ENCODE peak calls at places on chromosomes 7 and 10, in six cellular contexts. C is SK-N-SH, X is HFFc6, J is endothelial cell, B is Caco-2, Y is brain microvascular endothelial cell. V is an unnamed sample.

GRCh38 chr7:27142562-27143021 is 889 bp downstream of the HOXA5 start:
- DNase-seq in C (no peak), X (no peak), J (no peak), B (no peak), Y (no peak), V (no peak)

GRCh38 chr10:60978287-60979115 is 34.5 kb upstream of the RHOBTB1 start:
- DNase-seq in C (no peak), X (peak), J (no peak), B (no peak), Y (peak), V (peak)

GRCh38 chr10:71342850-71343773 is 24.1 kb downstream of the SLC29A3 start:
- DNase-seq in C (no peak), X (peak), J (no peak), B (peak), Y (no peak), V (peak)

GRCh38 chr7:77349141-77349540 is 67.0 kb downstream of the GSAP start:
- DNase-seq in C (no peak), X (no peak), J (no peak), B (peak), Y (no peak), V (no peak)

GRCh38 chr10:86729677-86730076 is 26.7 kb upstream of the BMPR1A start:
- DNase-seq in C (no peak), X (no peak), J (no peak), B (no peak), Y (no peak), V (no peak)

GRCh38 chr10:127527891-127528290 is 21.2 kb upstream of the NPS start:
- DNase-seq in C (no peak), X (no peak), J (no peak), B (no peak), Y (no peak), V (no peak)

GRCh38 chr10:58567652-58568051 is 55.0 kb downstream of the BICC1 start:
- DNase-seq in C (no peak), X (no peak), J (no peak), B (no peak), Y (no peak), V (no peak)

GRCh38 chr7:64312826-64313225 is 935 bp upstream of the ZNF736 start:
- DNase-seq in C (no peak), X (no peak), J (no peak), B (no peak), Y (no peak), V (no peak)

GRCh38 chr7:17663056-17663675 is 277.1 kb downstream of the SNX13 start:
- DNase-seq in C (no peak), X (peak), J (no peak), B (no peak), Y (peak), V (peak)

GRCh38 chr10:75281980-75282379 is 46.2 kb upstream of the COMTD1 start:
- DNase-seq in C (no peak), X (no peak), J (no peak), B (peak), Y (no peak), V (no peak)

GRCh38 chr7:150940446-150941102 is 37.5 kb downstream of the KCNH2 start:
- DNase-seq in C (no peak), X (no peak), J (no peak), B (no peak), Y (no peak), V (no peak)

GRCh38 chr7:147492621-147493020 is 1097.9 kb upstream of the C7orf33 start:
- DNase-seq in C (no peak), X (no peak), J (no peak), B (no peak), Y (peak), V (no peak)

GRCh38 chr10:5091196-5091595 is 3.0 kb upstream of the AKR1C3 start:
- DNase-seq in C (no peak), X (no peak), J (no peak), B (no peak), Y (no peak), V (no peak)

GRCh38 chr10:82463165-82463564 is 588.2 kb downstream of the NRG3 start:
- DNase-seq in C (no peak), X (no peak), J (no peak), B (no peak), Y (no peak), V (no peak)

GRCh38 chr7:17302575-17303142 is 4.2 kb downstream of the AHR start:
- DNase-seq in C (no peak), X (peak), J (no peak), B (no peak), Y (no peak), V (no peak)

GRCh38 chr7:1257221-1257620 is 24.5 kb downstream of the UNCX start:
- DNase-seq in C (no peak), X (no peak), J (no peak), B (no peak), Y (no peak), V (no peak)

GRCh38 chr7:132390705-132391104 is 185.6 kb downstream of the PLXNA4 start:
- DNase-seq in C (no peak), X (peak), J (no peak), B (no peak), Y (peak), V (no peak)

GRCh38 chr10:60527676-60528075 is 138.0 kb upstream of the ANK3 start:
- DNase-seq in C (no peak), X (no peak), J (no peak), B (no peak), Y (no peak), V (no peak)

GRCh38 chr7:116782177-116782711 is 80.1 kb upstream of the CAPZA2 start:
- DNase-seq in C (no peak), X (peak), J (no peak), B (no peak), Y (peak), V (no peak)

DNA sequence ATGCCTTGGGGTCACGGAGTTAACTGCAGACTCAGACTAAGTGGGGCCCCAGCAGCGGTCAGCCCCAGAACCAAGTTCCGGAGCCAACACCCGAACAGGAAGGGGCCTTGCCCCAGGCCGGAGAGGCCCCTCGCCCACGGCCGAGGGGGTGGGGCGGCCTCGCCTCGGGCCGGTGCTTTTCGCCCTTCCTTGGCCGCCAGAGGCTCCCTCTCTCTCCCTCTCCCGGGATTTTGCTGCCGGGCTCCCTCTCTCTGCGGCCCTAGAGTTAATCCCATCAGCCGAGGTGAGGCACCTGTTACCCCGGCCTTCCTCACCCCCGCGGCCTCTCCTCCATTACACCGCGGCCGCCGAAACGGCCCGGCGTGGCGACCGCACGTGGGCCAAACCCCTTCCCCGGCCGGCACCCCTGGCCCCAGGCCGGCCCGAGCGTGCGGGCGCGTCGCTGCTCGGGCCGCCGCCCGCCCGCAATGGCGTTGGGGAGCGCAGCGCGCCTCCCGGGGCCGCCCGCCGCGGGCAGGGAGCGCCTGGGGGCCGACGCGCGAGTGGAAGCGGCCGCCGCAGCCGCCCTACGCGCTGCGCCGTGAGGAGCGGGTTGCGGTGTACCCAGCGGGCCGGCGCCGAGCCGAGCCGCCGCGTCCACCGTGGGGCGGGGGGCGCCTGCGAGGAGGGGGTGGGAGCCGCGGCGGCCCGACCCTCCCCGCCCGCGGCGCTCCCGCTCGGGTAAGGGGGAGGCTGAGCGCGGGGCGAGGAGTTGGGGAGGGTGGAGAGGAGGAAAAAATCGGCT is at the start of gene PPP1R9A:
- DNase-seq in C (peak), X (no peak), J (peak), B (peak), Y (no peak), V (peak)
- TF ChIP-seq CTCF in C (peak), X (no peak), J (no peak), B (peak), Y (peak), V (no peak)

GRCh38 chr10:12717981-12718707 is 283.4 kb downstream of the CCDC3 start:
- DNase-seq in C (no peak), X (no peak), J (no peak), B (no peak), Y (no peak), V (peak)
- TF ChIP-seq CTCF in C (peak), X (peak), J (no peak), B (peak), Y (no peak), V (no peak)

GRCh38 chr10:46992794-46993552 is 81.7 kb downstream of the PTPN20 start:
- DNase-seq in C (peak), X (peak), J (no peak), B (peak), Y (peak), V (no peak)

GRCh38 chr10:46998595-46998994 is 87.4 kb downstream of the PTPN20 start:
- DNase-seq in C (no peak), X (no peak), J (no peak), B (no peak), Y (no peak), V (no peak)

GRCh38 chr10:46998192-46998591 is 87.0 kb downstream of the PTPN20 start:
- DNase-seq in C (no peak), X (no peak), J (no peak), B (no peak), Y (no peak), V (no peak)

GRCh38 chr10:46999217-46999616 is 88.0 kb downstream of the PTPN20 start:
- DNase-seq in C (no peak), X (no peak), J (no peak), B (no peak), Y (no peak), V (no peak)

DNA sequence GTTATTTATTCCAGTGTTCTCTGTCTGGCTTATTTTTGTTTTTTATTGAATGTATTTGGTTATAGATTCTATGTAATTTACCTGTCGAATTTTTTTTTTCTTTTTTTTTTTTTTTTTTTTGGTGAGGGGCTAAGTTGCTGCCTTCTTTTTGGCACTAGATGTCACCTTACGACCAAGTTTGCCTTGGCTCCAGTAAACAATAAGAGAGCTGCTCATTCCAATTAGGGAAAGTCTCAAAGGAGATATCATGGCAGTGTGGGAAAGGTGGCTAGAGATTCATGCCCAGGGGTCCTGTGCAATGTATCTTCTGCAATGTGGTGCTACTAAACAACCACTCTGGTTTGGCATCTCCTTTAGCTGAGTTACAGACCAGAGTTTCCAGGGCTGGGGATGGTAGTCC is 84.0 kb downstream of the PTPN20 start:
- DNase-seq in C (no peak), X (no peak), J (no peak), B (no peak), Y (no peak), V (no peak)
- TF ChIP-seq CTCF in C (peak), X (peak), J (no peak), B (peak), Y (no peak), V (no peak)

GRCh38 chr7:54839538-54840213 is 80.7 kb upstream of the SEC61G start:
- DNase-seq in C (peak), X (peak), J (peak), B (peak), Y (peak), V (peak)
- TF ChIP-seq CTCF in C (peak), X (peak), J (peak), B (peak), Y (peak), V (peak)